ENCODE peak calls at places on chromosomes 5 and 9, in six cellular contexts. P is A549, L is K562, D is GM12878, U is HepG2, M is SK-N-SH. Q is an unnamed sample.

GRCh38 chr5:88882321-88883038 is 504 bp downstream of the MEF2C start:
- DNase-seq in D (no peak), U (no peak), P (no peak), M (no peak), L (no peak), Q (peak)

GRCh38 chr9:111348821-111349271 is 18.8 kb upstream of the OR2K2 start:
- DNase-seq in P (peak), L (no peak), D (no peak), M (no peak), U (peak), Q (peak)

GRCh38 chr5:115963566-115963965 is 1.3 kb downstream of the LVRN start:
- DNase-seq in D (no peak), L (no peak), U (no peak), M (peak), P (no peak), Q (no peak)

GRCh38 chr9:33295571-33295970 is 5.3 kb downstream of the NFX1 start:
- DNase-seq in L (no peak), M (no peak), U (no peak), P (no peak), D (peak), Q (no peak)

GRCh38 chr9:136485049-136485647 is 2.3 kb upstream of the SEC16A start:
- DNase-seq in D (no peak), L (peak), M (peak), P (peak), U (peak), Q (peak)

GRCh38 chr5:140228364-140228837 is 53.4 kb downstream of the CYSTM1 start:
- DNase-seq in U (no peak), D (no peak), L (no peak), P (no peak), M (no peak), Q (no peak)

GRCh38 chr9:121073038-121073437 is 1.7 kb upstream of the CNTRL start:
- DNase-seq in U (no peak), D (no peak), M (no peak), P (peak), L (no peak), Q (peak)

GRCh38 chr5:146137967-146138403 is 32.6 kb upstream of the PLAC8L1 start:
- DNase-seq in D (no peak), L (no peak), M (no peak), P (peak), U (peak), Q (peak)

GRCh38 chr9:107337676-107338590 is 54.9 kb downstream of the RAD23B start:
- DNase-seq in P (no peak), M (no peak), L (no peak), D (no peak), U (no peak), Q (no peak)

GRCh38 chr5:139668064-139668880 is 20.1 kb downstream of the CXXC5 start:
- DNase-seq in P (no peak), L (peak), D (no peak), M (peak), U (no peak), Q (no peak)

GRCh38 chr9:115957571-115957970 is 196.0 kb upstream of the PAPPA start:
- DNase-seq in U (no peak), P (no peak), D (no peak), M (no peak), L (no peak), Q (peak)

DNA sequence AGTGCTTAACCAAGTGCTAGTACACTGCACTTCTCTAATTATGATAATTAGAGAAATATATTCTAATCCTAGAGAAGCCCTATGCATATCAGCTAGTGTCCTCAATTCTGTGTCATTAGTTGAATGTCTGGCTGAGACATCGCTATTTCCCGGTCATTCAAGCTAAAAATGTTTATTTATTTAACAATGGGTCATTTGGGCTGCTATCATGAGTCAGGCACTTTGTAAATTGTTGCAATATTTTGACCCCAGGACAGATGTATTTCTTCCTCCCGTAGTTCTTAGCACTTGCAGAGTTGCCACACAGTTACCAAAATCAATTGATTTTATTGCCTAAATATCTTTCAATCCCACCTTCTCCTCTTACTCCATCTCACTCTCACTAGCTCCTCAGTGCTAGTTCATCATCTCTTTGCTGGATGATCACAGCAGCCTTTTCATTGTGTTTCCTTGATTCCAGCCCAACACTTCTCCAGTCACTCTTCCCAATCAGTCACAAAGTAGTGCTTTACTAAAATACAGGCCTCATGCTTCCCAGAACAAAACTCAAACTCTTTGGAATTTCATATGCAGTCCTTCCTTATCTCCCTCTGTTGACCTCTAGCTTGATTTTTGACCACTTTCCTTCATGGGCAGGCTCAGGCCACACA is 200.8 kb upstream of the PAPPA start:
- DNase-seq in D (no peak), M (no peak), L (no peak), P (peak), U (peak), Q (peak)
- TF ChIP-seq SMC3 in D (no peak), M (no peak), L (no peak), P (peak), U (no peak), Q (no peak)

GRCh38 chr5:133967715-133968056 is 739 bp downstream of the C5orf15 start:
- DNase-seq in U (no peak), D (no peak), L (no peak), P (no peak), M (peak), Q (peak)
- TF ChIP-seq SMC3 in U (no peak), D (no peak), L (no peak), P (no peak), M (no peak), Q (no peak)

GRCh38 chr9:84408416-84408815 is 67.9 kb upstream of the SLC28A3 start:
- DNase-seq in U (no peak), M (no peak), L (no peak), D (no peak), P (no peak), Q (no peak)

GRCh38 chr9:84402517-84402916 is 62.0 kb upstream of the SLC28A3 start:
- DNase-seq in M (no peak), U (no peak), L (no peak), P (no peak), D (no peak), Q (no peak)

GRCh38 chr9:84405666-84406065 is 65.1 kb upstream of the SLC28A3 start:
- DNase-seq in P (no peak), L (no peak), D (no peak), U (no peak), M (no peak), Q (no peak)

GRCh38 chr9:84403288-84403687 is 62.7 kb upstream of the SLC28A3 start:
- DNase-seq in P (no peak), U (no peak), M (no peak), L (no peak), D (no peak), Q (no peak)

GRCh38 chr9:84404095-84404686 is 63.6 kb upstream of the SLC28A3 start:
- DNase-seq in D (no peak), P (peak), U (peak), M (peak), L (peak), Q (no peak)
- TF ChIP-seq SMC3 in D (peak), P (peak), U (peak), M (no peak), L (peak), Q (no peak)

DNA sequence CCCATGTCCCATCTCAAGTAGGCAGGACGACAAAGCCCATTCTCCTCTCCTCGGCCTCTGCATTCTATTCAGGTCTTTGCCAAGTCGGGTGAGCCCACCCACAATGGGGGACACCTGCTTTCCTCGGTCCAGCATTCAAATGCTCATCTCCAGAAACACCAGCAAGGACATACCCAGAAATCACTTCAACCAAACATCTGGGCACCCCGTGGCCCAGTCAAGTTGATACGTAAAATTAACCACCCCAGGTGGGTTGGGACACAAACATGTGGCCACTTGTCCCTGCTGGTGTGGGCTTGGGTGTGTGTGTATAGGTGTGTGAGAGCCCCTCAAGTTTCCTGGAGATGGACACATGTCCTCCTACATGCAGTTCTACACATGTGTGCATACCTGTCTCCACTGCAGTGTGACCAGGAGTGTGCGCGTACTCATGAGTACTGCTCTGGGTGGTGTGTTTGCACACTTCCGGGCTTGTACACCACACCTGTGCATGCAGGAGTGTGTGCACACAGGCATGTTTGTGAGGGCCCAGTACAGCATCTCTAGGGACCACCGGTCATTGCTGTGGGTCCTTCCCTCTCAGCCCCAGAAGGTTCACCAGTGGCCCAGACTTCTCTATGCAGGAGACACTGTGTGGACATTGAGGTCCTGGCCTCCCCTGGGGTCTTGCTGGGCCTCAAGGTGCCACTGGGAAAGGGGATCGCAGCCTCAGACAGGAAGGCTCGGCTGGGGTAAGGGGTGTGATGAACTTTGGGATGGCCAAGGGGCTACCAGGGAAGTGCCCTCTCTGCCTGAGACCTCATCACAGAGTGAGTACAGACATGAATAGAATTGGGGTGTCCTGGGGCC is 35.4 kb upstream of the RXRA start:
- DNase-seq in M (no peak), D (no peak), P (no peak), U (no peak), L (no peak), Q (no peak)
- TF ChIP-seq SMC3 in M (no peak), D (no peak), P (no peak), U (no peak), L (no peak), Q (no peak)

DNA sequence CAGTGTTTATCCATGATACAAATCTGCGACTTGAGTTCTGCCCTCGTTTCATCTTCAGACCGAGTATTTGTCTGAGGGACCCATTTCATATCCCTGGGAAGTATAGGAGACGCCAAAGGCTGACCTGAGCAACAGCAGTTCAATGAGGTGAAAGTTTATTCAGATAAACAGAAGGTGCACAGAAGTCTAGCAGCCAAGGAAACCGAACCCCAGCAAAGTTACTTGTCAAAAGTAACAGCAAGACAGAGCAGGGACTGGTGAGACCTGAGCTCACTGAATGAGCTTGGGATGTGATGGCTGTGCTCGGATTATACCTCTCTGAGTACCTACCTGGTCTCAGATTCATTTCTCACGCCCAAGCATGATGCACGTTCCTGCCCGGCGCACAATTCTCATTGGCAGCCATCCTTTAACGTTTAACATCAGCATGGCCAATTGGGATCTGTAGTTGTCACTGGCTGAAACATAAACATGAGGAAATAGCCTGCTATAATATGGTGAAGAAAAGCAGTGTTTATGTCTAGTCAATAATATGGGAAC is 602 bp downstream of the LYRM7 start:
- DNase-seq in M (no peak), P (no peak), D (no peak), U (peak), L (no peak), Q (no peak)
- TF ChIP-seq SMC3 in M (no peak), P (no peak), D (no peak), U (no peak), L (no peak), Q (no peak)

GRCh38 chr9:126722252-126722921 is 82.5 kb upstream of the ZBTB43 start:
- DNase-seq in U (no peak), L (peak), D (peak), P (peak), M (peak), Q (no peak)
- TF ChIP-seq SMC3 in U (no peak), L (no peak), D (no peak), P (no peak), M (no peak), Q (no peak)

DNA sequence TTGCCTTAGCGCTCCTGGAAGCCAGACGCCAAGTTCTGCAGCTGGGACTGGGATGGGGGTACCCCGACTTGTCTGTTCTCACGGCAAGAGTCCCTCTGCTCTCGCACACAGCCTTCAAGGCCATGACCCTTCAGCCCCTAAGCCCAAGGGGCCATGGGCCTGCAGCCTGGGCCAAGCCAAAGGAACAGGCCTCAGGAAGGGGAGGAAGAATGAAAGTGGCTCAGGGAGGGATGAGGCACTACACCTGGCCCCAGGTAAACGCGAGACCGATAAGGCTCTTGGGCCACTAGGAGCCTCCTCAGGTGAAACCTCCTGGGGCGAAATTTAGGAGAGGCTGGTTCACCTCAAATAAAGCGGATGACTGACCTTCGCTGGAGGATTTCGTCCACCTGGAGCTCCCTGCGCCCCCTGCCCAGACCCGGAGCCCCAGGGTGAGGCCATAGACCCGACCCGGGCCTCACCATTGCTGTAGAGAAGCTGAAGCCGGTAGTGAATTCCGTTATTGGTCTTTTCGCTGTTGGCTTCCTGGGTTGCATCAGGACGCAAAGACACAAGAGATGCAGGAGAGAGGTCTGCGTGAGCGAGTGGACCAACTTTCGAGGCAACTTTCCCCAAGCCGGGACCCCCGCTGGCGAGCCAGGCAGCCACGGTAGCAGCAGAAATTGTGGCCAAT is 3.7 kb downstream of the EBF1 start:
- DNase-seq in M (no peak), D (no peak), U (no peak), L (no peak), P (no peak), Q (no peak)
- TF ChIP-seq SMC3 in M (no peak), D (no peak), U (no peak), L (no peak), P (no peak), Q (no peak)

GRCh38 chr9:31347082-31347617 is 1037.3 kb upstream of the ACO1 start:
- DNase-seq in U (no peak), D (peak), P (no peak), M (no peak), L (no peak), Q (no peak)
- TF ChIP-seq SMC3 in U (no peak), D (no peak), P (no peak), M (no peak), L (no peak), Q (no peak)